ENCODE peak calls at places on chromosome 14, in four cellular contexts. One of them, this sample, is unnamed.
A peak's percentile ranks its signal among the peaks of the same experiment; 100 is the strongest.

GRCh38 chr14:104688755-104689619 is at the start of gene INF2:
- DNase-seq in H1: no peak
- DNase-seq in IMR-90: peak; percentile 32
- DNase-seq in H9: peak; percentile 68
- DNase-seq in this sample: peak; percentile 65

GRCh38 chr14:65019944-65020566 is 33.4 kb downstream of the FNTB start:
- DNase-seq in H1: no peak
- DNase-seq in IMR-90: peak; percentile 83
- DNase-seq in H9: peak; percentile 42
- DNase-seq in this sample: peak; percentile 83

GRCh38 chr14:104985675-104986486 is at the start of gene CLBA1:
- DNase-seq in H1: no peak
- DNase-seq in IMR-90: peak; percentile 87
- DNase-seq in H9: peak; percentile 86
- DNase-seq in this sample: peak; percentile 91

GRCh38 chr14:23559010-23559920 is 3.2 kb downstream of the THTPA start:
- DNase-seq in H1: no peak
- DNase-seq in IMR-90: peak; percentile 55
- DNase-seq in H9: peak; percentile 69
- DNase-seq in this sample: no peak

GRCh38 chr14:105092912-105093425 is 27.7 kb upstream of the GPR132 start:
- DNase-seq in H1: no peak
- DNase-seq in IMR-90: peak; percentile 58
- DNase-seq in H9: peak; percentile 51
- DNase-seq in this sample: no peak

GRCh38 chr14:76781648-76782051 is 20.4 kb downstream of the VASH1 start:
- DNase-seq in H1: no peak
- DNase-seq in IMR-90: no peak
- DNase-seq in H9: no peak
- DNase-seq in this sample: no peak

GRCh38 chr14:106067935-106068334 is 541.6 kb downstream of the TMEM121 start:
- DNase-seq in H1: no peak
- DNase-seq in IMR-90: no peak
- DNase-seq in H9: no peak
- DNase-seq in this sample: no peak

GRCh38 chr14:97155814-97156213 is 358.6 kb downstream of the VRK1 start:
- DNase-seq in H1: no peak
- DNase-seq in IMR-90: no peak
- DNase-seq in H9: no peak
- DNase-seq in this sample: no peak

GRCh38 chr14:56474419-56475022 is 105.1 kb upstream of the TMEM260 start:
- DNase-seq in H1: no peak
- DNase-seq in IMR-90: peak; percentile 41
- DNase-seq in H9: no peak
- DNase-seq in this sample: peak; percentile 66

GRCh38 chr14:61887628-61888027 is 125.4 kb downstream of the SNAPC1 start:
- DNase-seq in H1: no peak
- DNase-seq in IMR-90: no peak
- DNase-seq in H9: no peak
- DNase-seq in this sample: no peak

GRCh38 chr14:36281309-36281708 is 39.1 kb downstream of the MBIP start:
- DNase-seq in H1: no peak
- DNase-seq in IMR-90: no peak
- DNase-seq in H9: peak; percentile 47
- DNase-seq in this sample: peak; percentile 76

GRCh38 chr14:51357250-51357649 is 117.2 kb downstream of the TMX1 start:
- DNase-seq in H1: no peak
- DNase-seq in IMR-90: peak; percentile 46
- DNase-seq in H9: no peak
- DNase-seq in this sample: no peak

GRCh38 chr14:96249016-96249415 is 7.0 kb upstream of the BDKRB1 start:
- DNase-seq in H1: no peak
- DNase-seq in IMR-90: peak; percentile 93
- DNase-seq in H9: no peak
- DNase-seq in this sample: no peak

GRCh38 chr14:95531473-95531872 is 3.4 kb upstream of the GLRX5 start:
- DNase-seq in H1: no peak
- DNase-seq in IMR-90: peak; percentile 95
- DNase-seq in H9: no peak
- DNase-seq in this sample: no peak

GRCh38 chr14:54347044-54347443 is 49.8 kb upstream of the CDKN3 start:
- DNase-seq in H1: no peak
- DNase-seq in IMR-90: no peak
- DNase-seq in H9: no peak
- DNase-seq in this sample: no peak
- H4K5ac ChIP-seq in H1: no peak overlapping the region
- H4K5ac ChIP-seq in IMR-90: no peak overlapping the region
- H4K5ac ChIP-seq in H9: no peak overlapping the region
- H4K5ac ChIP-seq in this sample: no peak overlapping the region

GRCh38 chr14:101113835-101114725 is 210.6 kb upstream of the RTL1 start:
- DNase-seq in H1: no peak
- DNase-seq in IMR-90: no peak
- DNase-seq in H9: no peak
- DNase-seq in this sample: no peak

GRCh38 chr14:101116486-101117130 is 213.1 kb upstream of the RTL1 start:
- DNase-seq in H1: no peak
- DNase-seq in IMR-90: no peak
- DNase-seq in H9: no peak
- DNase-seq in this sample: no peak

GRCh38 chr14:101115652-101116051 is 212.1 kb upstream of the RTL1 start:
- DNase-seq in H1: no peak
- DNase-seq in IMR-90: no peak
- DNase-seq in H9: no peak
- DNase-seq in this sample: no peak

GRCh38 chr14:101116065-101116464 is 212.5 kb upstream of the RTL1 start:
- DNase-seq in H1: no peak
- DNase-seq in IMR-90: no peak
- DNase-seq in H9: no peak
- DNase-seq in this sample: peak; percentile 81

GRCh38 chr14:101114726-101115481 is 211.4 kb upstream of the RTL1 start:
- DNase-seq in H1: no peak
- DNase-seq in IMR-90: no peak
- DNase-seq in H9: no peak
- DNase-seq in this sample: no peak
- H3K4me1 ChIP-seq in H1: no peaks in the 10 kb centered on the region
- H3K4me1 ChIP-seq in IMR-90: no peaks in the 10 kb centered on the region
- H3K4me1 ChIP-seq in H9: no peaks in the 10 kb centered on the region
- H3K4me1 ChIP-seq in this sample: peaks cover 11% of the 10 kb centered on the region

GRCh38 chr14:41749425-41749824 is 142.7 kb downstream of the LRFN5 start:
- DNase-seq in H1: no peak
- DNase-seq in IMR-90: no peak
- DNase-seq in H9: no peak
- DNase-seq in this sample: no peak
- H3K9ac ChIP-seq in H1: no peak overlapping the region
- H3K9ac ChIP-seq in IMR-90: no peak overlapping the region
- H3K9ac ChIP-seq in H9: no peak overlapping the region
- H3K9ac ChIP-seq in this sample: no peak overlapping the region

GRCh38 chr14:90291699-90292098 is 35.3 kb downstream of the PSMC1 start:
- DNase-seq in H1: no peak
- DNase-seq in IMR-90: no peak
- DNase-seq in H9: no peak
- DNase-seq in this sample: no peak
- H4K5ac ChIP-seq in H1: no peak overlapping the region
- H4K5ac ChIP-seq in IMR-90: no peak overlapping the region
- H4K5ac ChIP-seq in H9: no peak overlapping the region
- H4K5ac ChIP-seq in this sample: no peak overlapping the region

DNA sequence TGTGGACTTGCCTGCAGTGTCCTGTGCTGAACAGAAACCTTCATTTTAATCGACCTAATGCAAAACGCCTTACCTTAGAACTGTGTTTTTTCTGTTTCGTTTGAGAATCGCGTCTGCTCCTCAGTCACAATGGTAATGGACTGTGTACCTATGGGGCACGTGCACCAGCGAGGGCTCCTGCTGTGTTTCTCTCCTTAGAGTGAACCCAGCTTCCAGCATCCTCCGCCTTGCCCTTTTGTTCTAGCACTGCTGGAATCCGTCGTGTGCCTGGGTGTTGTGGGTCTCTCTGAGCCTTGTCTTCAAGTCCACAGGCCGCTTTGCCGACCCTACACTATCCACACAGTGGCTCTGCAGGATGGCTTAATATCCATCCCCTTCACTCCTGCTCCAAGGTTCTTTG is 3.6 kb downstream of the AMN start:
- DNase-seq in H1: no peak
- DNase-seq in IMR-90: no peak
- DNase-seq in H9: no peak
- DNase-seq in this sample: no peak
- H3K4me1 ChIP-seq in H1: peaks cover 5% of the 10 kb centered on the region
- H3K4me1 ChIP-seq in IMR-90: peaks cover 13% of the 10 kb centered on the region
- H3K4me1 ChIP-seq in H9: no peaks in the 10 kb centered on the region
- H3K4me1 ChIP-seq in this sample: peaks cover 2% of the 10 kb centered on the region

This sample was measured in mesendoderm.